ENCODE peak calls at places on chromosomes 11 and 22, in four cellular contexts. W is left ventricle myocardium inferior; H is neural crest cell; O is activated CD8-positive, alpha-beta T cell treated with anti-CD3 and anti-CD28 coated beads, Interleukin-2, amount 10 ng/mL, durations not matched to agents 7 days and 5 days. N is an unnamed sample.

GRCh38 chr11:74465291-74465708 is 2.0 kb downstream of the KCNE3 start:
- DNase-seq in O (no peak), H (no peak), W (no peak), N (no peak)

GRCh38 chr11:6300325-6300724 is 20.0 kb downstream of the CAVIN3 start:
- DNase-seq in H (no peak), O (no peak), W (no peak), N (no peak)

GRCh38 chr11:15912825-15913224 is 443.5 kb downstream of the SOX6 start:
- DNase-seq in O (no peak), W (no peak), H (no peak), N (no peak)

GRCh38 chr22:45468872-45469572 is 33.7 kb upstream of the FBLN1 start:
- DNase-seq in W (no peak), O (no peak), H (no peak), N (no peak)

GRCh38 chr22:47197735-47198500 is 435.5 kb downstream of the TBC1D22A start:
- DNase-seq in H (no peak), O (no peak), W (no peak), N (no peak)

GRCh38 chr11:10388096-10388495 is 67.0 kb upstream of the AMPD3 start:
- DNase-seq in H (no peak), O (no peak), W (no peak), N (no peak)

GRCh38 chr11:133787379-133788103 is 57.8 kb downstream of the SPATA19 start:
- DNase-seq in O (no peak), W (peak), H (no peak), N (no peak)

GRCh38 chr22:23437779-23438178 is 142.3 kb downstream of the IGLL1 start:
- DNase-seq in W (no peak), O (no peak), H (no peak), N (no peak)

GRCh38 chr11:10688401-10688800 is 5.2 kb downstream of the IRAG1 start:
- DNase-seq in H (no peak), W (no peak), O (no peak), N (no peak)

GRCh38 chr11:45022294-45023064 is 71.8 kb upstream of the TP53I11 start:
- DNase-seq in O (no peak), H (no peak), W (no peak), N (no peak)

GRCh38 chr22:40665312-40665711 is 14.0 kb upstream of the MCHR1 start:
- DNase-seq in H (no peak), W (peak), O (no peak), N (no peak)

GRCh38 chr11:126072141-126072741 is 9.6 kb upstream of the CDON start:
- DNase-seq in W (no peak), H (no peak), O (no peak), N (no peak)

GRCh38 chr11:122180435-122180834 is 64.4 kb upstream of the BLID start:
- DNase-seq in O (no peak), W (no peak), H (no peak), N (no peak)

GRCh38 chr11:60925685-60926267 is 1.5 kb downstream of the TMEM132A start:
- DNase-seq in H (no peak), W (no peak), O (no peak), N (no peak)